ENCODE peak calls at places on chromosomes 6 and 20, in eight cellular contexts. C is EH, O is HCT116, T is pancreas, Z is non-pigmented ciliary epithelial cell, R is KBM-7, V is psoas muscle, Y is GM04503. F is an unnamed sample.

GRCh38 chr6:81772741-81773140 is 20.3 kb upstream of the TENT5A start:
- DNase-seq in C (peak), O (no peak), T (no peak), Z (no peak), R (peak), V (no peak), Y (no peak), F (no peak)

GRCh38 chr6:16337280-16337975 is 99.0 kb downstream of the GMPR start:
- DNase-seq in C (peak), O (no peak), T (peak), Z (no peak), R (no peak), V (peak), Y (peak), F (peak)

GRCh38 chr20:4997207-4997606 is 4.1 kb downstream of the SLC23A2 start:
- DNase-seq in C (peak), O (no peak), T (no peak), Z (no peak), R (no peak), V (no peak), Y (no peak), F (no peak)

GRCh38 chr20:39829255-39829654 is 859.8 kb downstream of the MAFB start:
- DNase-seq in C (peak), O (no peak), T (no peak), Z (no peak), R (no peak), V (no peak), Y (no peak), F (peak)

GRCh38 chr6:27280064-27280539 is 32.0 kb downstream of the POM121L2 start:
- DNase-seq in C (peak), O (peak), T (no peak), Z (no peak), R (peak), V (no peak), Y (no peak), F (peak)

GRCh38 chr20:17571153-17571527 is 1.3 kb downstream of the DSTN start:
- DNase-seq in C (peak), O (no peak), T (no peak), Z (no peak), R (no peak), V (no peak), Y (no peak), F (no peak)

GRCh38 chr20:7770046-7770445 is 170.2 kb downstream of the HAO1 start:
- DNase-seq in C (no peak), O (no peak), T (no peak), Z (no peak), R (no peak), V (no peak), Y (no peak), F (no peak)

GRCh38 chr6:412146-412886 is 20.8 kb downstream of the IRF4 start:
- DNase-seq in C (no peak), O (no peak), T (no peak), Z (no peak), R (no peak), V (no peak), Y (no peak), F (no peak)

GRCh38 chr20:20367681-20368413 is at the start of gene INSM1:
- DNase-seq in C (no peak), O (no peak), T (no peak), Z (no peak), R (no peak), V (no peak), Y (no peak), F (peak)

GRCh38 chr6:68559052-68559451 is 76.0 kb upstream of the ADGRB3 start:
- DNase-seq in C (no peak), O (no peak), T (no peak), Z (no peak), R (peak), V (no peak), Y (no peak), F (peak)

GRCh38 chr6:142474446-142475289 is 172.9 kb downstream of the ADGRG6 start:
- DNase-seq in C (peak), O (peak), T (no peak), Z (peak), R (peak), V (no peak), Y (peak), F (peak)

GRCh38 chr6:92541457-92542060 is 877.8 kb downstream of the EPHA7 start:
- DNase-seq in C (no peak), O (no peak), T (no peak), Z (no peak), R (no peak), V (no peak), Y (no peak), F (no peak)

GRCh38 chr6:141618180-141618581 is 514.5 kb upstream of the GJE1 start:
- DNase-seq in C (no peak), O (no peak), T (no peak), Z (no peak), R (no peak), V (no peak), Y (no peak), F (no peak)

GRCh38 chr6:156774872-156775405 is 2.2 kb upstream of the ARID1B start:
- DNase-seq in C (no peak), O (no peak), T (no peak), Z (no peak), R (peak), V (no peak), Y (no peak), F (peak)

GRCh38 chr20:63752411-63753101 is 13.0 kb downstream of the SLC2A4RG start:
- DNase-seq in C (no peak), O (no peak), T (no peak), Z (no peak), R (no peak), V (peak), Y (no peak), F (peak)

GRCh38 chr6:149961728-149962425 is 1.9 kb upstream of the ULBP1 start:
- DNase-seq in C (peak), O (peak), T (no peak), Z (no peak), R (peak), V (no peak), Y (no peak), F (peak)

GRCh38 chr6:44012078-44012493 is 115.2 kb downstream of the MRPL14 start:
- DNase-seq in C (peak), O (no peak), T (no peak), Z (peak), R (peak), V (no peak), Y (peak), F (no peak)

GRCh38 chr6:164478426-164478825 is 831.0 kb downstream of the C6orf118 start:
- DNase-seq in C (no peak), O (no peak), T (no peak), Z (no peak), R (no peak), V (no peak), Y (no peak), F (peak)

GRCh38 chr6:159654483-159655098 is 38.5 kb downstream of the SOD2 start:
- DNase-seq in C (peak), O (peak), T (no peak), Z (no peak), R (peak), V (no peak), Y (no peak), F (peak)

GRCh38 chr6:158021376-158021775 is 39.7 kb downstream of the SYNJ2 start:
- DNase-seq in C (no peak), O (no peak), T (no peak), Z (no peak), R (no peak), V (no peak), Y (no peak), F (no peak)